ENCODE peak calls at places on chromosomes 6 and 20, in seven cellular contexts. One of them, this sample, is unnamed.

GRCh38 chr20:3158968-3159431 is 665 bp downstream of the FASTKD5 start:
- DNase-seq in PC-9: no peak
- DNase-seq in type B pancreatic cell: no peak
- DNase-seq in heart right ventricle: no peak
- DNase-seq in HCT116: no peak
- DNase-seq in brain microvascular endothelial cell: peak
- DNase-seq in CD4-positive, alpha-beta T cell: no peak
- DNase-seq in this sample: no peak

GRCh38 chr20:2804921-2805681 is 4.7 kb upstream of the CPXM1 start:
- DNase-seq in heart right ventricle: no peak
- DNase-seq in brain microvascular endothelial cell: no peak
- DNase-seq in type B pancreatic cell: peak
- DNase-seq in PC-9: no peak
- DNase-seq in CD4-positive, alpha-beta T cell: no peak
- DNase-seq in HCT116: no peak
- DNase-seq in this sample: no peak

GRCh38 chr6:82773061-82773717 is 292.5 kb downstream of the UBE3D start:
- DNase-seq in CD4-positive, alpha-beta T cell: no peak
- DNase-seq in brain microvascular endothelial cell: no peak
- DNase-seq in heart right ventricle: no peak
- DNase-seq in HCT116: no peak
- DNase-seq in type B pancreatic cell: no peak
- DNase-seq in PC-9: no peak
- DNase-seq in this sample: no peak

GRCh38 chr6:68834561-68834960 is 199.5 kb downstream of the ADGRB3 start:
- DNase-seq in HCT116: no peak
- DNase-seq in heart right ventricle: no peak
- DNase-seq in CD4-positive, alpha-beta T cell: no peak
- DNase-seq in brain microvascular endothelial cell: peak
- DNase-seq in type B pancreatic cell: no peak
- DNase-seq in PC-9: no peak
- DNase-seq in this sample: no peak

GRCh38 chr6:99548706-99549105 is 19.8 kb downstream of the CCNC start:
- DNase-seq in CD4-positive, alpha-beta T cell: no peak
- DNase-seq in PC-9: no peak
- DNase-seq in brain microvascular endothelial cell: no peak
- DNase-seq in HCT116: no peak
- DNase-seq in heart right ventricle: no peak
- DNase-seq in type B pancreatic cell: no peak
- DNase-seq in this sample: no peak

GRCh38 chr6:90193359-90193758 is 103.3 kb downstream of the BACH2 start:
- DNase-seq in CD4-positive, alpha-beta T cell: no peak
- DNase-seq in PC-9: no peak
- DNase-seq in brain microvascular endothelial cell: no peak
- DNase-seq in HCT116: no peak
- DNase-seq in heart right ventricle: no peak
- DNase-seq in type B pancreatic cell: no peak
- DNase-seq in this sample: no peak

GRCh38 chr20:42986143-42986773 is 203.4 kb downstream of the PTPRT start:
- DNase-seq in heart right ventricle: no peak
- DNase-seq in brain microvascular endothelial cell: no peak
- DNase-seq in HCT116: no peak
- DNase-seq in CD4-positive, alpha-beta T cell: no peak
- DNase-seq in type B pancreatic cell: no peak
- DNase-seq in PC-9: no peak
- DNase-seq in this sample: no peak

GRCh38 chr6:33895296-33895695 is 91.5 kb upstream of the MLN start:
- DNase-seq in brain microvascular endothelial cell: no peak
- DNase-seq in heart right ventricle: no peak
- DNase-seq in CD4-positive, alpha-beta T cell: no peak
- DNase-seq in PC-9: no peak
- DNase-seq in type B pancreatic cell: no peak
- DNase-seq in HCT116: no peak
- DNase-seq in this sample: no peak

GRCh38 chr20:56400001-56400640 is 7.7 kb downstream of the CSTF1 start:
- DNase-seq in CD4-positive, alpha-beta T cell: peak
- DNase-seq in PC-9: peak
- DNase-seq in brain microvascular endothelial cell: peak
- DNase-seq in heart right ventricle: peak
- DNase-seq in type B pancreatic cell: no peak
- DNase-seq in HCT116: peak
- DNase-seq in this sample: no peak

GRCh38 chr20:59939879-59940128 is 301 bp downstream of the PPP1R3D start:
- DNase-seq in heart right ventricle: no peak
- DNase-seq in PC-9: no peak
- DNase-seq in brain microvascular endothelial cell: no peak
- DNase-seq in HCT116: no peak
- DNase-seq in CD4-positive, alpha-beta T cell: no peak
- DNase-seq in type B pancreatic cell: no peak
- DNase-seq in this sample: no peak

GRCh38 chr6:46269447-46270229 is 98.9 kb upstream of the ENPP5 start:
- DNase-seq in brain microvascular endothelial cell: no peak
- DNase-seq in type B pancreatic cell: no peak
- DNase-seq in PC-9: no peak
- DNase-seq in heart right ventricle: peak
- DNase-seq in HCT116: no peak
- DNase-seq in CD4-positive, alpha-beta T cell: no peak
- DNase-seq in this sample: no peak

GRCh38 chr6:140319209-140319608 is 944.8 kb upstream of the CITED2 start:
- DNase-seq in heart right ventricle: no peak
- DNase-seq in type B pancreatic cell: no peak
- DNase-seq in brain microvascular endothelial cell: peak
- DNase-seq in HCT116: no peak
- DNase-seq in CD4-positive, alpha-beta T cell: no peak
- DNase-seq in PC-9: no peak
- DNase-seq in this sample: no peak

GRCh38 chr20:2297352-2297717 is 1.5 kb downstream of the TGM3 start:
- DNase-seq in type B pancreatic cell: no peak
- DNase-seq in heart right ventricle: no peak
- DNase-seq in CD4-positive, alpha-beta T cell: no peak
- DNase-seq in PC-9: no peak
- DNase-seq in HCT116: no peak
- DNase-seq in brain microvascular endothelial cell: no peak
- DNase-seq in this sample: no peak

GRCh38 chr20:46088409-46089075 is 1.2 kb downstream of the NCOA5 start:
- DNase-seq in HCT116: no peak
- DNase-seq in type B pancreatic cell: no peak
- DNase-seq in PC-9: peak
- DNase-seq in brain microvascular endothelial cell: no peak
- DNase-seq in heart right ventricle: no peak
- DNase-seq in CD4-positive, alpha-beta T cell: no peak
- DNase-seq in this sample: no peak

GRCh38 chr6:41712651-41713103 is 22.7 kb downstream of the TFEB start:
- DNase-seq in brain microvascular endothelial cell: no peak
- DNase-seq in HCT116: no peak
- DNase-seq in type B pancreatic cell: no peak
- DNase-seq in PC-9: peak
- DNase-seq in heart right ventricle: peak
- DNase-seq in CD4-positive, alpha-beta T cell: no peak
- DNase-seq in this sample: no peak

GRCh38 chr6:168678588-168678987 is 237.6 kb downstream of the SMOC2 start:
- DNase-seq in heart right ventricle: no peak
- DNase-seq in brain microvascular endothelial cell: no peak
- DNase-seq in HCT116: no peak
- DNase-seq in CD4-positive, alpha-beta T cell: no peak
- DNase-seq in type B pancreatic cell: peak
- DNase-seq in PC-9: peak
- DNase-seq in this sample: no peak

GRCh38 chr6:33201147-33201545 is 479 bp downstream of the SLC39A7 start:
- DNase-seq in type B pancreatic cell: no peak
- DNase-seq in brain microvascular endothelial cell: no peak
- DNase-seq in PC-9: no peak
- DNase-seq in CD4-positive, alpha-beta T cell: no peak
- DNase-seq in heart right ventricle: no peak
- DNase-seq in HCT116: no peak
- DNase-seq in this sample: no peak

GRCh38 chr20:50852085-50852484 is 57.2 kb downstream of the BCAS4 start:
- DNase-seq in type B pancreatic cell: no peak
- DNase-seq in brain microvascular endothelial cell: no peak
- DNase-seq in PC-9: no peak
- DNase-seq in HCT116: no peak
- DNase-seq in CD4-positive, alpha-beta T cell: no peak
- DNase-seq in heart right ventricle: no peak
- DNase-seq in this sample: no peak

GRCh38 chr20:61725966-61726365 is 339.7 kb downstream of the TAF4 start:
- DNase-seq in HCT116: no peak
- DNase-seq in PC-9: no peak
- DNase-seq in CD4-positive, alpha-beta T cell: no peak
- DNase-seq in heart right ventricle: no peak
- DNase-seq in brain microvascular endothelial cell: no peak
- DNase-seq in type B pancreatic cell: no peak
- DNase-seq in this sample: no peak

GRCh38 chr20:41248371-41249024 is 69.0 kb downstream of the ZHX3 start:
- DNase-seq in HCT116: no peak
- DNase-seq in brain microvascular endothelial cell: peak
- DNase-seq in type B pancreatic cell: no peak
- DNase-seq in PC-9: no peak
- DNase-seq in CD4-positive, alpha-beta T cell: no peak
- DNase-seq in heart right ventricle: peak
- DNase-seq in this sample: no peak

GRCh38 chr6:9412951-9413559 is 977.7 kb upstream of the SLC35B3 start:
- DNase-seq in PC-9: no peak
- DNase-seq in CD4-positive, alpha-beta T cell: no peak
- DNase-seq in brain microvascular endothelial cell: no peak
- DNase-seq in HCT116: peak
- DNase-seq in heart right ventricle: peak
- DNase-seq in type B pancreatic cell: no peak
- DNase-seq in this sample: no peak

GRCh38 chr6:119174085-119174445 is 95.6 kb upstream of the FAM184A start:
- DNase-seq in HCT116: no peak
- DNase-seq in brain microvascular endothelial cell: no peak
- DNase-seq in heart right ventricle: no peak
- DNase-seq in type B pancreatic cell: no peak
- DNase-seq in PC-9: no peak
- DNase-seq in CD4-positive, alpha-beta T cell: no peak
- DNase-seq in this sample: no peak

GRCh38 chr6:63475707-63476106 is 96.6 kb upstream of the LOC128125822 start:
- DNase-seq in heart right ventricle: peak
- DNase-seq in brain microvascular endothelial cell: no peak
- DNase-seq in type B pancreatic cell: no peak
- DNase-seq in HCT116: no peak
- DNase-seq in CD4-positive, alpha-beta T cell: no peak
- DNase-seq in PC-9: no peak
- DNase-seq in this sample: no peak

GRCh38 chr6:133623065-133623464 is 265.8 kb upstream of the TCF21 start:
- DNase-seq in brain microvascular endothelial cell: no peak
- DNase-seq in HCT116: no peak
- DNase-seq in heart right ventricle: no peak
- DNase-seq in type B pancreatic cell: no peak
- DNase-seq in PC-9: no peak
- DNase-seq in CD4-positive, alpha-beta T cell: no peak
- DNase-seq in this sample: no peak

GRCh38 chr6:82569022-82569421 is 205.4 kb downstream of the TPBG start:
- DNase-seq in PC-9: no peak
- DNase-seq in CD4-positive, alpha-beta T cell: no peak
- DNase-seq in HCT116: no peak
- DNase-seq in type B pancreatic cell: no peak
- DNase-seq in brain microvascular endothelial cell: no peak
- DNase-seq in heart right ventricle: no peak
- DNase-seq in this sample: no peak

GRCh38 chr6:165689699-165690098 is 26.7 kb upstream of the PDE10A start:
- DNase-seq in brain microvascular endothelial cell: peak
- DNase-seq in PC-9: no peak
- DNase-seq in CD4-positive, alpha-beta T cell: no peak
- DNase-seq in HCT116: no peak
- DNase-seq in type B pancreatic cell: no peak
- DNase-seq in heart right ventricle: no peak
- DNase-seq in this sample: no peak
- TF ChIP-seq CTCF in brain microvascular endothelial cell: peak
- TF ChIP-seq CTCF in PC-9: no peak
- TF ChIP-seq CTCF in CD4-positive, alpha-beta T cell: no peak
- TF ChIP-seq CTCF in HCT116: no peak
- TF ChIP-seq CTCF in type B pancreatic cell: peak
- TF ChIP-seq CTCF in heart right ventricle: no peak
- TF ChIP-seq CTCF in this sample: no peak

GRCh38 chr6:72246926-72247325 is 360.6 kb downstream of the RIMS1 start:
- DNase-seq in HCT116: peak
- DNase-seq in CD4-positive, alpha-beta T cell: no peak
- DNase-seq in PC-9: no peak
- DNase-seq in brain microvascular endothelial cell: peak
- DNase-seq in heart right ventricle: no peak
- DNase-seq in type B pancreatic cell: no peak
- DNase-seq in this sample: no peak
- TF ChIP-seq CTCF in HCT116: no peak
- TF ChIP-seq CTCF in CD4-positive, alpha-beta T cell: no peak
- TF ChIP-seq CTCF in PC-9: no peak
- TF ChIP-seq CTCF in brain microvascular endothelial cell: peak
- TF ChIP-seq CTCF in heart right ventricle: no peak
- TF ChIP-seq CTCF in type B pancreatic cell: no peak
- TF ChIP-seq CTCF in this sample: no peak

DNA sequence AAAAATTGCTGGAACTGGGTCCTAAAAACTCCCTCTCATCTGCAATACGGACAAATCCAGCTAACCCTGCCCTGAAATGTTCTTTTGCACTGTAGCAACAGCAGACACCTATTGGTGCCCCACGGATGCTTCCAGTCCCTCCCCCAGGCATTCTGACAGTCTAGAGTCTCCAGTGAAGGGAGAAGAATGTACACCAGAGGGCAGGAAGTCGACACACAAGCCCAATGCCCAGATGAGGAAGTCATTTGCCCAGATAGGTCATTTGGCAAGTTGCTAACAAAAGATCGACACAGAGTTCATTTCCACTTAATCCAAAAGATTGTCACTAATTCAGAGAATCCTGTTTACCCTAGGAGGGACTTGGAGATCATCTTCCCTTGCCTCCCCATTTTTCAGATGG is 293.0 kb upstream of the PRDM1 start:
- DNase-seq in PC-9: peak
- DNase-seq in brain microvascular endothelial cell: no peak
- DNase-seq in CD4-positive, alpha-beta T cell: peak
- DNase-seq in HCT116: no peak
- DNase-seq in type B pancreatic cell: no peak
- DNase-seq in heart right ventricle: no peak
- DNase-seq in this sample: no peak
- TF ChIP-seq CTCF in PC-9: no peak
- TF ChIP-seq CTCF in brain microvascular endothelial cell: peak
- TF ChIP-seq CTCF in CD4-positive, alpha-beta T cell: peak
- TF ChIP-seq CTCF in HCT116: peak
- TF ChIP-seq CTCF in type B pancreatic cell: no peak
- TF ChIP-seq CTCF in heart right ventricle: no peak
- TF ChIP-seq CTCF in this sample: no peak

DNA sequence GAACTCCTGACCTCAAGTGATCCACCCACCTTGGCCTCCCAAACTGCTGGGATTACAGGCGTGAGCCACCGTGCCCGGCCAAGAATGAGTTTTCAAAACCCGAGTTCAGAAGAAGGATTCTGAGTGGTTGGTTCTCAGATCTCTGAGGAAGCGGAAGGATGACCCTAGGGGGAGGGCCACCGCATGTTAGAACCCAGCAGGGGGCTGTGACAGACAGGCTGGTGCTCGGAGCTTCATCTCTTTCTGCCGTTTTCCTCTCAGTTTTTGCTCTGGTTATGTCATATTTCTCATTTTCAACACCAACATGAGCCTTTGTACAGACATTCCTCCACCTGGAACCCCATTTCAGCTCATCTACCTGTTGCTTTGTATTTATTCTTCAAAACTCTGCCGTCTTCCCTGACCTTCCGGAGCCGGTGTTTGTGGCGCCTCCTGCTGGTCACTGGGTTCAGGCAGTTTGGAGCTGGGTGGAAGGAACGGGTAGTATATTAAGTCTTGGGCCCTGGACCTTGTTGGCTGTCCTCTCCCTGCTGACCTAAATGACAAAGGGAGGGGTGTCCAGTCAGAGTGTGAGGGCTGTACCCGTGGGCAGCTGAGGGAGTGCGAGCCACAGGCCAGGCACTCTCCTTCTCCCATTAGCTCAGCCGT is at the start of gene DEFB123:
- DNase-seq in heart right ventricle: no peak
- DNase-seq in HCT116: no peak
- DNase-seq in PC-9: no peak
- DNase-seq in type B pancreatic cell: no peak
- DNase-seq in CD4-positive, alpha-beta T cell: no peak
- DNase-seq in brain microvascular endothelial cell: no peak
- DNase-seq in this sample: no peak
- TF ChIP-seq CTCF in heart right ventricle: no peak
- TF ChIP-seq CTCF in HCT116: no peak
- TF ChIP-seq CTCF in PC-9: no peak
- TF ChIP-seq CTCF in type B pancreatic cell: peak
- TF ChIP-seq CTCF in CD4-positive, alpha-beta T cell: no peak
- TF ChIP-seq CTCF in brain microvascular endothelial cell: peak
- TF ChIP-seq CTCF in this sample: no peak